ENCODE peak calls at places on chromosomes 1 and 21, in ten cellular contexts. One of them, this sample, is unnamed.

GRCh38 chr1:203325418-203326091 is 20.2 kb downstream of the BTG2 start:
- DNase-seq in Ammon's horn: peak
- DNase-seq in NCI-H1105: peak
- DNase-seq in mesendoderm: no peak
- DNase-seq in thoracic aorta: no peak
- DNase-seq in T follicular helper cell: no peak
- DNase-seq in GM12865: peak
- DNase-seq in H54: no peak
- DNase-seq in left cardiac atrium: peak
- DNase-seq in GM20000: no peak
- DNase-seq in this sample: peak

GRCh38 chr1:109875874-109876273 is 34.8 kb upstream of the CSF1 start:
- DNase-seq in Ammon's horn: no peak
- DNase-seq in NCI-H1105: no peak
- DNase-seq in mesendoderm: no peak
- DNase-seq in thoracic aorta: no peak
- DNase-seq in T follicular helper cell: no peak
- DNase-seq in GM12865: no peak
- DNase-seq in H54: no peak
- DNase-seq in left cardiac atrium: no peak
- DNase-seq in GM20000: no peak
- DNase-seq in this sample: no peak

GRCh38 chr1:3652538-3653285 is 396 bp downstream of the TP73 start:
- DNase-seq in Ammon's horn: no peak
- DNase-seq in NCI-H1105: peak
- DNase-seq in mesendoderm: peak
- DNase-seq in thoracic aorta: no peak
- DNase-seq in T follicular helper cell: no peak
- DNase-seq in GM12865: peak
- DNase-seq in H54: no peak
- DNase-seq in left cardiac atrium: no peak
- DNase-seq in GM20000: no peak
- DNase-seq in this sample: no peak

GRCh38 chr1:169348356-169349036 is 19.1 kb downstream of the NME7 start:
- DNase-seq in Ammon's horn: peak
- DNase-seq in NCI-H1105: peak
- DNase-seq in mesendoderm: peak
- DNase-seq in thoracic aorta: no peak
- DNase-seq in T follicular helper cell: no peak
- DNase-seq in GM12865: peak
- DNase-seq in H54: no peak
- DNase-seq in left cardiac atrium: no peak
- DNase-seq in GM20000: peak
- DNase-seq in this sample: peak

GRCh38 chr1:33971018-33971710 is 107.3 kb downstream of the HMGB4 start:
- DNase-seq in Ammon's horn: peak
- DNase-seq in NCI-H1105: no peak
- DNase-seq in mesendoderm: no peak
- DNase-seq in thoracic aorta: no peak
- DNase-seq in T follicular helper cell: no peak
- DNase-seq in GM12865: no peak
- DNase-seq in H54: no peak
- DNase-seq in left cardiac atrium: peak
- DNase-seq in GM20000: no peak
- DNase-seq in this sample: no peak

GRCh38 chr1:22817462-22817861 is 106.8 kb downstream of the EPHB2 start:
- DNase-seq in Ammon's horn: no peak
- DNase-seq in NCI-H1105: no peak
- DNase-seq in mesendoderm: no peak
- DNase-seq in thoracic aorta: no peak
- DNase-seq in T follicular helper cell: no peak
- DNase-seq in GM12865: no peak
- DNase-seq in H54: no peak
- DNase-seq in left cardiac atrium: no peak
- DNase-seq in GM20000: no peak
- DNase-seq in this sample: no peak

GRCh38 chr1:110248746-110249145 is 38.6 kb downstream of the KCNC4 start:
- DNase-seq in Ammon's horn: no peak
- DNase-seq in NCI-H1105: no peak
- DNase-seq in mesendoderm: no peak
- DNase-seq in thoracic aorta: no peak
- DNase-seq in T follicular helper cell: no peak
- DNase-seq in GM12865: no peak
- DNase-seq in H54: no peak
- DNase-seq in left cardiac atrium: no peak
- DNase-seq in GM20000: no peak
- DNase-seq in this sample: no peak

GRCh38 chr1:81799939-81800740 is 594 bp upstream of the ADGRL2 start:
- DNase-seq in Ammon's horn: peak
- DNase-seq in NCI-H1105: peak
- DNase-seq in mesendoderm: peak
- DNase-seq in thoracic aorta: no peak
- DNase-seq in T follicular helper cell: no peak
- DNase-seq in GM12865: no peak
- DNase-seq in H54: no peak
- DNase-seq in left cardiac atrium: peak
- DNase-seq in GM20000: peak
- DNase-seq in this sample: no peak

GRCh38 chr21:41431788-41432548 is 5.9 kb downstream of the MX1 start:
- DNase-seq in Ammon's horn: no peak
- DNase-seq in NCI-H1105: no peak
- DNase-seq in mesendoderm: no peak
- DNase-seq in thoracic aorta: no peak
- DNase-seq in T follicular helper cell: no peak
- DNase-seq in GM12865: peak
- DNase-seq in H54: no peak
- DNase-seq in left cardiac atrium: no peak
- DNase-seq in GM20000: peak
- DNase-seq in this sample: peak

GRCh38 chr1:235018161-235018560 is 110.5 kb downstream of the TOMM20 start:
- DNase-seq in Ammon's horn: no peak
- DNase-seq in NCI-H1105: no peak
- DNase-seq in mesendoderm: peak
- DNase-seq in thoracic aorta: no peak
- DNase-seq in T follicular helper cell: no peak
- DNase-seq in GM12865: no peak
- DNase-seq in H54: peak
- DNase-seq in left cardiac atrium: no peak
- DNase-seq in GM20000: no peak
- DNase-seq in this sample: no peak

GRCh38 chr1:29471487-29472313 is 235.4 kb downstream of the PTPRU start:
- DNase-seq in Ammon's horn: no peak
- DNase-seq in NCI-H1105: peak
- DNase-seq in mesendoderm: peak
- DNase-seq in thoracic aorta: no peak
- DNase-seq in T follicular helper cell: no peak
- DNase-seq in GM12865: no peak
- DNase-seq in H54: no peak
- DNase-seq in left cardiac atrium: no peak
- DNase-seq in GM20000: no peak
- DNase-seq in this sample: no peak

GRCh38 chr1:204837440-204838084 is 33.1 kb upstream of the NFASC start:
- DNase-seq in Ammon's horn: peak
- DNase-seq in NCI-H1105: no peak
- DNase-seq in mesendoderm: peak
- DNase-seq in thoracic aorta: no peak
- DNase-seq in T follicular helper cell: no peak
- DNase-seq in GM12865: peak
- DNase-seq in H54: peak
- DNase-seq in left cardiac atrium: peak
- DNase-seq in GM20000: peak
- DNase-seq in this sample: peak

GRCh38 chr1:2854611-2855010 is 53.1 kb upstream of the TTC34 start:
- DNase-seq in Ammon's horn: no peak
- DNase-seq in NCI-H1105: no peak
- DNase-seq in mesendoderm: no peak
- DNase-seq in thoracic aorta: no peak
- DNase-seq in T follicular helper cell: no peak
- DNase-seq in GM12865: no peak
- DNase-seq in H54: no peak
- DNase-seq in left cardiac atrium: peak
- DNase-seq in GM20000: no peak
- DNase-seq in this sample: no peak

GRCh38 chr1:154819628-154820590 is 50.2 kb downstream of the KCNN3 start:
- DNase-seq in Ammon's horn: no peak
- DNase-seq in NCI-H1105: no peak
- DNase-seq in mesendoderm: peak
- DNase-seq in thoracic aorta: no peak
- DNase-seq in T follicular helper cell: no peak
- DNase-seq in GM12865: peak
- DNase-seq in H54: peak
- DNase-seq in left cardiac atrium: no peak
- DNase-seq in GM20000: peak
- DNase-seq in this sample: peak

GRCh38 chr1:84653130-84653680 is 37.1 kb downstream of the SSX2IP start:
- DNase-seq in Ammon's horn: no peak
- DNase-seq in NCI-H1105: no peak
- DNase-seq in mesendoderm: peak
- DNase-seq in thoracic aorta: no peak
- DNase-seq in T follicular helper cell: no peak
- DNase-seq in GM12865: no peak
- DNase-seq in H54: peak
- DNase-seq in left cardiac atrium: no peak
- DNase-seq in GM20000: no peak
- DNase-seq in this sample: no peak

GRCh38 chr1:119554188-119554587 is 47.2 kb downstream of the HSD3B1 start:
- DNase-seq in Ammon's horn: peak
- DNase-seq in NCI-H1105: peak
- DNase-seq in mesendoderm: peak
- DNase-seq in thoracic aorta: no peak
- DNase-seq in T follicular helper cell: no peak
- DNase-seq in GM12865: no peak
- DNase-seq in H54: no peak
- DNase-seq in left cardiac atrium: peak
- DNase-seq in GM20000: no peak
- DNase-seq in this sample: no peak

GRCh38 chr1:10506677-10507047 is 31.9 kb downstream of the PEX14 start:
- DNase-seq in Ammon's horn: no peak
- DNase-seq in NCI-H1105: no peak
- DNase-seq in mesendoderm: no peak
- DNase-seq in thoracic aorta: no peak
- DNase-seq in T follicular helper cell: no peak
- DNase-seq in GM12865: no peak
- DNase-seq in H54: no peak
- DNase-seq in left cardiac atrium: no peak
- DNase-seq in GM20000: no peak
- DNase-seq in this sample: no peak

GRCh38 chr1:186763107-186763506 is 65.6 kb upstream of the PLA2G4A start:
- DNase-seq in Ammon's horn: no peak
- DNase-seq in NCI-H1105: no peak
- DNase-seq in mesendoderm: peak
- DNase-seq in thoracic aorta: no peak
- DNase-seq in T follicular helper cell: no peak
- DNase-seq in GM12865: peak
- DNase-seq in H54: no peak
- DNase-seq in left cardiac atrium: no peak
- DNase-seq in GM20000: no peak
- DNase-seq in this sample: no peak

GRCh38 chr1:98402860-98403259 is 258.7 kb upstream of the SNX7 start:
- DNase-seq in Ammon's horn: no peak
- DNase-seq in NCI-H1105: no peak
- DNase-seq in mesendoderm: no peak
- DNase-seq in thoracic aorta: no peak
- DNase-seq in T follicular helper cell: no peak
- DNase-seq in GM12865: no peak
- DNase-seq in H54: no peak
- DNase-seq in left cardiac atrium: no peak
- DNase-seq in GM20000: no peak
- DNase-seq in this sample: no peak

GRCh38 chr21:45424854-45425795 is 20.2 kb downstream of the COL18A1 start:
- DNase-seq in Ammon's horn: no peak
- DNase-seq in NCI-H1105: no peak
- DNase-seq in mesendoderm: no peak
- DNase-seq in thoracic aorta: no peak
- DNase-seq in T follicular helper cell: no peak
- DNase-seq in GM12865: no peak
- DNase-seq in H54: no peak
- DNase-seq in left cardiac atrium: peak
- DNase-seq in GM20000: no peak
- DNase-seq in this sample: no peak

GRCh38 chr1:22930235-22930912 is 42.3 kb downstream of the LACTBL1 start:
- DNase-seq in Ammon's horn: peak
- DNase-seq in NCI-H1105: no peak
- DNase-seq in mesendoderm: peak
- DNase-seq in thoracic aorta: no peak
- DNase-seq in T follicular helper cell: no peak
- DNase-seq in GM12865: peak
- DNase-seq in H54: peak
- DNase-seq in left cardiac atrium: peak
- DNase-seq in GM20000: peak
- DNase-seq in this sample: peak

GRCh38 chr1:37811027-37811655 is 3.1 kb upstream of the YRDC start:
- DNase-seq in Ammon's horn: peak
- DNase-seq in NCI-H1105: peak
- DNase-seq in mesendoderm: peak
- DNase-seq in thoracic aorta: no peak
- DNase-seq in T follicular helper cell: peak
- DNase-seq in GM12865: peak
- DNase-seq in H54: peak
- DNase-seq in left cardiac atrium: peak
- DNase-seq in GM20000: peak
- DNase-seq in this sample: peak

GRCh38 chr1:66435541-66435940 is 98.4 kb upstream of the SGIP1 start:
- DNase-seq in Ammon's horn: no peak
- DNase-seq in NCI-H1105: no peak
- DNase-seq in mesendoderm: no peak
- DNase-seq in thoracic aorta: no peak
- DNase-seq in T follicular helper cell: no peak
- DNase-seq in GM12865: no peak
- DNase-seq in H54: no peak
- DNase-seq in left cardiac atrium: no peak
- DNase-seq in GM20000: no peak
- DNase-seq in this sample: no peak

GRCh38 chr1:167043752-167044488 is 46.3 kb downstream of the GPA33 start:
- DNase-seq in Ammon's horn: peak
- DNase-seq in NCI-H1105: peak
- DNase-seq in mesendoderm: peak
- DNase-seq in thoracic aorta: no peak
- DNase-seq in T follicular helper cell: peak
- DNase-seq in GM12865: peak
- DNase-seq in H54: peak
- DNase-seq in left cardiac atrium: peak
- DNase-seq in GM20000: peak
- DNase-seq in this sample: peak

GRCh38 chr1:180166436-180166800 is 11.7 kb downstream of the QSOX1 start:
- DNase-seq in Ammon's horn: no peak
- DNase-seq in NCI-H1105: no peak
- DNase-seq in mesendoderm: no peak
- DNase-seq in thoracic aorta: no peak
- DNase-seq in T follicular helper cell: no peak
- DNase-seq in GM12865: no peak
- DNase-seq in H54: no peak
- DNase-seq in left cardiac atrium: no peak
- DNase-seq in GM20000: no peak
- DNase-seq in this sample: no peak

GRCh38 chr1:208217774-208218173 is 26.4 kb downstream of the PLXNA2 start:
- DNase-seq in Ammon's horn: no peak
- DNase-seq in NCI-H1105: no peak
- DNase-seq in mesendoderm: no peak
- DNase-seq in thoracic aorta: no peak
- DNase-seq in T follicular helper cell: no peak
- DNase-seq in GM12865: no peak
- DNase-seq in H54: no peak
- DNase-seq in left cardiac atrium: no peak
- DNase-seq in GM20000: no peak
- DNase-seq in this sample: no peak

GRCh38 chr1:92961131-92961895 is at the start of gene DIPK1A:
- DNase-seq in Ammon's horn: peak
- DNase-seq in NCI-H1105: peak
- DNase-seq in mesendoderm: peak
- DNase-seq in thoracic aorta: no peak
- DNase-seq in T follicular helper cell: peak
- DNase-seq in GM12865: peak
- DNase-seq in H54: peak
- DNase-seq in left cardiac atrium: peak
- DNase-seq in GM20000: peak
- DNase-seq in this sample: peak

GRCh38 chr1:62573675-62574074 is 23.6 kb upstream of the ANGPTL3 start:
- DNase-seq in Ammon's horn: no peak
- DNase-seq in NCI-H1105: no peak
- DNase-seq in mesendoderm: no peak
- DNase-seq in thoracic aorta: no peak
- DNase-seq in T follicular helper cell: no peak
- DNase-seq in GM12865: no peak
- DNase-seq in H54: no peak
- DNase-seq in left cardiac atrium: no peak
- DNase-seq in GM20000: no peak
- DNase-seq in this sample: no peak